ENCODE peak calls at places on chromosomes 3 and 15, in four cellular contexts. One of them, this sample, is unnamed. For H3K4me1, the result is how much of the 10 kb centered on the place peaks cover.

GRCh38 chr3:184637705-184638104 is 74.2 kb downstream of the MAGEF1 start:
- DNase-seq in GM23338: no peak
- DNase-seq in breast epithelium: no peak
- DNase-seq in right atrium auricular region: no peak
- DNase-seq in this sample: no peak

GRCh38 chr3:111979689-111980025 is 831 bp downstream of the ABHD10 start:
- DNase-seq in GM23338: no peak
- DNase-seq in breast epithelium: no peak
- DNase-seq in right atrium auricular region: no peak
- DNase-seq in this sample: no peak

GRCh38 chr15:74723754-74724334 is 1.5 kb downstream of the CYP1A1 start:
- DNase-seq in GM23338: peak
- DNase-seq in breast epithelium: no peak
- DNase-seq in right atrium auricular region: no peak
- DNase-seq in this sample: no peak

GRCh38 chr3:32596926-32597369 is 26.3 kb upstream of the DYNC1LI1 start:
- DNase-seq in GM23338: no peak
- DNase-seq in breast epithelium: no peak
- DNase-seq in right atrium auricular region: peak
- DNase-seq in this sample: no peak

GRCh38 chr3:111218615-111219014 is 147.0 kb downstream of the NECTIN3 start:
- DNase-seq in GM23338: no peak
- DNase-seq in breast epithelium: no peak
- DNase-seq in right atrium auricular region: no peak
- DNase-seq in this sample: no peak

GRCh38 chr3:88324788-88325187 is 175.0 kb downstream of the C3orf38 start:
- DNase-seq in GM23338: no peak
- DNase-seq in breast epithelium: no peak
- DNase-seq in right atrium auricular region: no peak
- DNase-seq in this sample: no peak

GRCh38 chr3:179929091-179929529 is 107.6 kb downstream of the PEX5L start:
- DNase-seq in GM23338: peak
- DNase-seq in breast epithelium: no peak
- DNase-seq in right atrium auricular region: no peak
- DNase-seq in this sample: peak

GRCh38 chr15:92071030-92071644 is 217.6 kb downstream of the SLCO3A1 start:
- DNase-seq in GM23338: no peak
- DNase-seq in breast epithelium: no peak
- DNase-seq in right atrium auricular region: no peak
- DNase-seq in this sample: no peak

GRCh38 chr3:13461169-13462124 is 18.7 kb upstream of the HDAC11 start:
- DNase-seq in GM23338: peak
- DNase-seq in breast epithelium: no peak
- DNase-seq in right atrium auricular region: no peak
- DNase-seq in this sample: peak

GRCh38 chr3:30368978-30369377 is 237.4 kb upstream of the TGFBR2 start:
- DNase-seq in GM23338: no peak
- DNase-seq in breast epithelium: no peak
- DNase-seq in right atrium auricular region: no peak
- DNase-seq in this sample: no peak

GRCh38 chr3:115513411-115513800 is 109.9 kb upstream of the GAP43 start:
- DNase-seq in GM23338: peak
- DNase-seq in breast epithelium: no peak
- DNase-seq in right atrium auricular region: no peak
- DNase-seq in this sample: no peak

GRCh38 chr3:111695584-111696213 is 100.6 kb upstream of the ZBED2 start:
- DNase-seq in GM23338: no peak
- DNase-seq in breast epithelium: no peak
- DNase-seq in right atrium auricular region: no peak
- DNase-seq in this sample: no peak

GRCh38 chr3:99544819-99545281 is 93.5 kb upstream of the COL8A1 start:
- DNase-seq in GM23338: no peak
- DNase-seq in breast epithelium: no peak
- DNase-seq in right atrium auricular region: peak
- DNase-seq in this sample: no peak

GRCh38 chr15:99074446-99074845 is 30.4 kb upstream of the SYNM start:
- DNase-seq in GM23338: no peak
- DNase-seq in breast epithelium: no peak
- DNase-seq in right atrium auricular region: no peak
- DNase-seq in this sample: no peak

GRCh38 chr3:149243540-149243939 is 21.9 kb upstream of the CP start:
- DNase-seq in GM23338: no peak
- DNase-seq in breast epithelium: no peak
- DNase-seq in right atrium auricular region: no peak
- DNase-seq in this sample: no peak

GRCh38 chr3:15096026-15096425 is 2.9 kb downstream of the RBSN start:
- DNase-seq in GM23338: no peak
- DNase-seq in breast epithelium: no peak
- DNase-seq in right atrium auricular region: no peak
- DNase-seq in this sample: no peak

GRCh38 chr3:110307065-110307809 is 764.4 kb upstream of the NECTIN3 start:
- DNase-seq in GM23338: no peak
- DNase-seq in breast epithelium: no peak
- DNase-seq in right atrium auricular region: no peak
- DNase-seq in this sample: no peak

GRCh38 chr3:48655586-48655985 is 7.1 kb downstream of the CELSR3 start:
- DNase-seq in GM23338: no peak
- DNase-seq in breast epithelium: no peak
- DNase-seq in right atrium auricular region: no peak
- DNase-seq in this sample: no peak

GRCh38 chr3:126064627-126065258 is 19.2 kb downstream of the SLC41A3 start:
- DNase-seq in GM23338: no peak
- DNase-seq in breast epithelium: no peak
- DNase-seq in right atrium auricular region: no peak
- DNase-seq in this sample: no peak

GRCh38 chr3:112413074-112413473 is 80.1 kb downstream of the CD200 start:
- DNase-seq in GM23338: no peak
- DNase-seq in breast epithelium: no peak
- DNase-seq in right atrium auricular region: no peak
- DNase-seq in this sample: no peak

DNA sequence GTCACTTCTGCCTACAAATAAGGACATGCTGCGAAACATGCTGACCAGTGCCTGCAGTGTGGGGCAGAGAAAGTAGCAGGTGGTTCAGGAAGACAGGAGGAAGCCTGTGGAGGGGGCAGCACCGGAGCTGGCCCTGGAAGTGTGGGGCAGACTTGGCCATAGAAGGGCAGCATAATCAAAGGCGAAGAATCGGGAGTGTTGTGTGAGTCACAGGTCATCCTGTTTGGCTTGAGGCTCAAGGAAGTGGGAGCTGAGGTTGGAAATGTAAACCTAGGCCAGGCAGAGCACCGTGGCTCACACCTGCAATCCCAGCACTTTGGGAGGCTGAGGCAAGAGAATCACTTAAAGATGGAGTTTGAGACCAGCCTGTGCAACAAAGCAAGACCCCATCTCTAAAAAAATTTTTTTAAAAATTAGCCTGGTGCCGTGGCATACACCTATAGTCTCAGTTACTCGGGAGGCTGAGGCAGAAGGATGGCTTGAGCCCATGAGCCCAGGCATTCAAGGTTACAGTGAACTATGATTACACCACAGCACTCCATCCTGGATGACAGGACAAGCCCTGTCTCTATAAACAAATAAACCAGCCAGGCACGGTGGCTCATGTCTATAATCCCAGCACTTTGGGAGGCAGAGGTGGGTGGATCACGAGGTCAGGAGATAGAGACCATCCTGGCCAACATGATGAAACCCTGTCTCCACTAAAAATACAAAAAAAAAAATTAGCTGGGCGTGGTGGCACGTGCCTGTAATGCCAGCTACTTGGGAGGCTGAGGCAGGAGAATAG is 54.0 kb downstream of the FAM43A start:
- DNase-seq in GM23338: no peak
- DNase-seq in breast epithelium: no peak
- DNase-seq in right atrium auricular region: no peak
- DNase-seq in this sample: no peak
- H3K4me1 ChIP-seq in GM23338: under half
- H3K4me1 ChIP-seq in breast epithelium: under half
- H3K4me1 ChIP-seq in right atrium auricular region: under half
- H3K4me1 ChIP-seq in this sample: under half

DNA sequence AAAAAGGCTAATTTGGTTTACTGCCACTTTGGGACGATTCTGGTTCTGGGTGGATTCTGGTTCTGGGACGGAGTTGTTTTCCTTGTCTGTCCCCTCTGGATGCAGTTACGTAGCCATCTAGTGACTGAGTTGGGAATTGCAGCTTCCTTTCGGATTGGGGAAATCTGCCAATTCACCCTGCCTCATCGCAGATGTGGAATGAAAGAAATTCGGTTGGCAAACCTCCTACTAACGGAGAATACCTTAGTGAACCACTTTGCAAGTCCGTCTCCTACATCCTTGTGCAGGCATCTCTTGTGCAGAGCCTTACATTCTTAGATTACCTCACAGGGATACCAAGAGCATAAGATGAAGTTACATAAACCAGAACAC is 31.5 kb upstream of the AP4E1 start:
- DNase-seq in GM23338: peak
- DNase-seq in breast epithelium: peak
- DNase-seq in right atrium auricular region: peak
- DNase-seq in this sample: peak
- H3K4me1 ChIP-seq in GM23338: under half
- H3K4me1 ChIP-seq in breast epithelium: under half
- H3K4me1 ChIP-seq in right atrium auricular region: under half
- H3K4me1 ChIP-seq in this sample: half or more

GRCh38 chr15:66748320-66748779 is 46.3 kb downstream of the SMAD6 start:
- DNase-seq in GM23338: peak
- DNase-seq in breast epithelium: no peak
- DNase-seq in right atrium auricular region: no peak
- DNase-seq in this sample: no peak
- H3K4me1 ChIP-seq in GM23338: half or more
- H3K4me1 ChIP-seq in breast epithelium: under half
- H3K4me1 ChIP-seq in right atrium auricular region: half or more
- H3K4me1 ChIP-seq in this sample: under half

DNA sequence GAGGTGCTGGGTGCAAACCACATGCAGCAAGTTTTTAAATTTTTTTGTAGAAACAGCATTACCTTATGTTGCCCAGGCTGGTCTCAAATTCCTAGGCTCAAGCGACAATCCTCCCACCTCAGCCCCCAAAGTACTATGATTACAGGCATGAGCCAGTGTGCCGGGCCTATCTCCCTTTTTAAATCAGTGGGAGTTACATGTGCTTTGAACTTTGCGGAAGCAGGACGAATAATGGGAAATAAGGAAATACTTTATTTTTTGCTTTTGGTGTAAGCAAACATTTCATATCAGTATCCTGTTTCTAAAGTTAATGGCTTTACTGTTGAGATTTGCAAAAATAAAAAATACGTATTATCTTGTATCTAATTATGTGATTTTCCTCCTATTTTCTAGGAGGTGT is 9.1 kb downstream of the NR1D2 start:
- DNase-seq in GM23338: no peak
- DNase-seq in breast epithelium: no peak
- DNase-seq in right atrium auricular region: no peak
- DNase-seq in this sample: no peak
- H3K4me1 ChIP-seq in GM23338: under half
- H3K4me1 ChIP-seq in breast epithelium: under half
- H3K4me1 ChIP-seq in right atrium auricular region: half or more
- H3K4me1 ChIP-seq in this sample: under half

DNA sequence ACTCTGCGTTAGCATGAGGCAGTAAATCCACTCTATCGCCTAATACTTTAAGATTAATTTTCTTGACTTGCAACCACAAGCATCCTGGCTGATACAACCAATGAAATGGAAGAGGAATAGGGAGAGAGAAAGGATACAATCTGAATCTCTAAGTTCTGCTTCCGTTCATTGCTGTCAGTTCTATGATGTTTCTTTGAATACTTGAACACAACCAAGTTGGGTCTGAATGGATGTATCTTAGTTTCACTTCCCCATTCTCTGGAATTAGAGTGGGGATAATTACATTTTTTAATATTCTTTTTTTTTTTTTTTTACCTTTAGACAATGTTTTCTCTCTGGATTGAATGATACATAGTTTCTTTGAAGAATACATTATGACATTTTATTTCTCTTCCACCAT is 22.9 kb downstream of the PDE8A start:
- DNase-seq in GM23338: no peak
- DNase-seq in breast epithelium: no peak
- DNase-seq in right atrium auricular region: no peak
- DNase-seq in this sample: no peak
- H3K4me1 ChIP-seq in GM23338: under half
- H3K4me1 ChIP-seq in breast epithelium: under half
- H3K4me1 ChIP-seq in right atrium auricular region: half or more
- H3K4me1 ChIP-seq in this sample: under half

DNA sequence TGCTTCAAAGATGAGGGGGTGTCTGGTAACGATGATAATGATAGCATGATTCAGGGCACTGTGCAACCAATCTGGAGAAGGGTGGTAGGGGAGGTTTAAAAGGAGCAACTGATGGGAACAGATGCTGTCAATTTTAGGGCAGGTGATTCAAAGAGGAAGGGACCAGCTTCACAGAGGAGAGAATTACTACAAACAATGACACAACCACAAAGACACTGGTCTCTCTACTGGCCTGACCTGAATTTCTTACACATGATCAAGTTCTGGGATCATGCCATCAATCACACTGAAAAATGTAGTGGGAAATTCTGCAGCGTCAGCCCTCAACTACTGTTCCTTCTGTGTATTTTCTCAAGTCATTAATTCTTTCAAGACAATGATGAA is 2.6 kb upstream of the CDV3 start:
- DNase-seq in GM23338: no peak
- DNase-seq in breast epithelium: no peak
- DNase-seq in right atrium auricular region: peak
- DNase-seq in this sample: no peak
- H3K4me1 ChIP-seq in GM23338: under half
- H3K4me1 ChIP-seq in breast epithelium: under half
- H3K4me1 ChIP-seq in right atrium auricular region: under half
- H3K4me1 ChIP-seq in this sample: under half

DNA sequence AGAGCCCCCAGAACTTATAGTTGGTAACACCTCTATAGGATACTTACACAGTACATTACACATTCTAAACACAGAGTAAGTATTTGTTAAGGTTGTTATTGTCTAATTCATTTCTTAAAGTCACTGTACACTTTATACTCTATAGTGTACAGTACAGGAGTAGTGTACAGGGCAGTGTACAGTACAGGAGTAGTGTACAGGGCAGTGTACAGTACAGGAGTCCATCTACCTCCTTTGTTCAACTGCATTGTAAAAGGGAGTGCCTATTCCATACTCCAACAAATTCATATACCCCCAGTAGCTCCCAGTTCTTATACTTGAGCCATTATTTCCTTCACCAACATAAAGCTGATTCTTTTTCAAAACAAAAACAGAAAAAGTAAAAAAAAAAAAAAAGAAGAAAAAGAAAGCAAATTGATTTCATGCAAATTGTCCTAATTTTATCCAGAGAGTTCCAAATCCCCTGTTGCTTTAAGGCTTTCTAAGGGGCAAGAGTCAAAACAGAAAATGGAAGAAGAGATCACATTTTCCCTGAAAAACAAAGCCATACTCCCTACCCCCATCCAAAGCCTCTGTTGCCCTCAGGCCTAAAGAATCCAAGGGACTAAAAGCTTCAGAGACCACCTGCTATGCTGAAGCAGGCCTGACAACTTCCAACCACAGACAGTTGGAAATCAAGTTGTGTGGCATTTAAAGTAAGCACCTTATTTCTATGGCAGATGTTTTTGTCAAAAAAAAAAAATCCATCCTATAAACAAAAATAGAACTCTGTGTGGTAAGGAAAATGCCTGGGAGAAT is 125.6 kb downstream of the PLCH1 start:
- DNase-seq in GM23338: peak
- DNase-seq in breast epithelium: no peak
- DNase-seq in right atrium auricular region: no peak
- DNase-seq in this sample: peak
- H3K4me1 ChIP-seq in GM23338: under half
- H3K4me1 ChIP-seq in breast epithelium: under half
- H3K4me1 ChIP-seq in right atrium auricular region: under half
- H3K4me1 ChIP-seq in this sample: under half

GRCh38 chr3:129603561-129603942 is 2.9 kb downstream of the PLXND1 start:
- DNase-seq in GM23338: no peak
- DNase-seq in breast epithelium: no peak
- DNase-seq in right atrium auricular region: no peak
- DNase-seq in this sample: no peak
- H3K4me1 ChIP-seq in GM23338: half or more
- H3K4me1 ChIP-seq in breast epithelium: under half
- H3K4me1 ChIP-seq in right atrium auricular region: half or more
- H3K4me1 ChIP-seq in this sample: half or more